ENCODE peak calls at places on chromosomes 13 and 19, in seven cellular contexts. One of them, this sample, is unnamed. For H3K27me3, the result is how much of the 10 kb centered on the place peaks cover.

GRCh38 chr19:33260628-33261418 is 35.2 kb upstream of the SLC7A10 start:
- DNase-seq in aorta: peak
- DNase-seq in naive thymus-derived CD4-positive, alpha-beta T cell: no peak
- DNase-seq in K562: no peak
- DNase-seq in brain microvascular endothelial cell: no peak
- DNase-seq in dorsolateral prefrontal cortex: no peak
- DNase-seq in CD8-positive, alpha-beta memory T cell: no peak
- DNase-seq in this sample: no peak

GRCh38 chr19:32308436-32309077 is 36.9 kb upstream of the ZNF507 start:
- DNase-seq in dorsolateral prefrontal cortex: no peak
- DNase-seq in K562: no peak
- DNase-seq in naive thymus-derived CD4-positive, alpha-beta T cell: no peak
- DNase-seq in CD8-positive, alpha-beta memory T cell: no peak
- DNase-seq in aorta: no peak
- DNase-seq in brain microvascular endothelial cell: no peak
- DNase-seq in this sample: no peak

GRCh38 chr19:13557756-13558398 is 51.6 kb upstream of the CACNA1A start:
- DNase-seq in aorta: no peak
- DNase-seq in brain microvascular endothelial cell: no peak
- DNase-seq in K562: no peak
- DNase-seq in dorsolateral prefrontal cortex: no peak
- DNase-seq in naive thymus-derived CD4-positive, alpha-beta T cell: no peak
- DNase-seq in CD8-positive, alpha-beta memory T cell: no peak
- DNase-seq in this sample: no peak

GRCh38 chr19:45195764-45196163 is 17.2 kb downstream of the BLOC1S3 start:
- DNase-seq in K562: no peak
- DNase-seq in aorta: no peak
- DNase-seq in dorsolateral prefrontal cortex: no peak
- DNase-seq in naive thymus-derived CD4-positive, alpha-beta T cell: no peak
- DNase-seq in CD8-positive, alpha-beta memory T cell: no peak
- DNase-seq in brain microvascular endothelial cell: no peak
- DNase-seq in this sample: no peak

GRCh38 chr13:110419391-110419791 is 112.3 kb downstream of the COL4A2 start:
- DNase-seq in CD8-positive, alpha-beta memory T cell: no peak
- DNase-seq in dorsolateral prefrontal cortex: no peak
- DNase-seq in K562: no peak
- DNase-seq in brain microvascular endothelial cell: peak
- DNase-seq in naive thymus-derived CD4-positive, alpha-beta T cell: no peak
- DNase-seq in aorta: no peak
- DNase-seq in this sample: no peak

GRCh38 chr13:22839554-22840286 is 341.1 kb upstream of the SGCG start:
- DNase-seq in K562: peak
- DNase-seq in CD8-positive, alpha-beta memory T cell: no peak
- DNase-seq in aorta: no peak
- DNase-seq in naive thymus-derived CD4-positive, alpha-beta T cell: no peak
- DNase-seq in dorsolateral prefrontal cortex: no peak
- DNase-seq in brain microvascular endothelial cell: no peak
- DNase-seq in this sample: no peak

GRCh38 chr13:29581666-29582065 is 13.8 kb downstream of the SLC7A1 start:
- DNase-seq in dorsolateral prefrontal cortex: no peak
- DNase-seq in aorta: no peak
- DNase-seq in brain microvascular endothelial cell: no peak
- DNase-seq in naive thymus-derived CD4-positive, alpha-beta T cell: no peak
- DNase-seq in K562: no peak
- DNase-seq in CD8-positive, alpha-beta memory T cell: no peak
- DNase-seq in this sample: no peak

GRCh38 chr19:3623716-3624115 is 2.9 kb downstream of the CACTIN start:
- DNase-seq in dorsolateral prefrontal cortex: no peak
- DNase-seq in naive thymus-derived CD4-positive, alpha-beta T cell: no peak
- DNase-seq in aorta: no peak
- DNase-seq in brain microvascular endothelial cell: no peak
- DNase-seq in CD8-positive, alpha-beta memory T cell: no peak
- DNase-seq in K562: no peak
- DNase-seq in this sample: no peak

GRCh38 chr19:40689339-40690049 is 957 bp downstream of the NUMBL start:
- DNase-seq in aorta: no peak
- DNase-seq in brain microvascular endothelial cell: peak
- DNase-seq in CD8-positive, alpha-beta memory T cell: no peak
- DNase-seq in dorsolateral prefrontal cortex: no peak
- DNase-seq in naive thymus-derived CD4-positive, alpha-beta T cell: no peak
- DNase-seq in K562: peak
- DNase-seq in this sample: no peak

GRCh38 chr19:2483084-2483483 is 7.2 kb downstream of the GADD45B start:
- DNase-seq in naive thymus-derived CD4-positive, alpha-beta T cell: no peak
- DNase-seq in dorsolateral prefrontal cortex: no peak
- DNase-seq in K562: no peak
- DNase-seq in brain microvascular endothelial cell: no peak
- DNase-seq in aorta: no peak
- DNase-seq in CD8-positive, alpha-beta memory T cell: no peak
- DNase-seq in this sample: no peak

GRCh38 chr19:50909240-50910070 is 1.7 kb downstream of the KLK4 start:
- DNase-seq in K562: peak
- DNase-seq in naive thymus-derived CD4-positive, alpha-beta T cell: peak
- DNase-seq in CD8-positive, alpha-beta memory T cell: no peak
- DNase-seq in brain microvascular endothelial cell: peak
- DNase-seq in dorsolateral prefrontal cortex: no peak
- DNase-seq in aorta: peak
- DNase-seq in this sample: no peak

GRCh38 chr13:24381539-24382265 is 72.3 kb downstream of the C1QTNF9 start:
- DNase-seq in brain microvascular endothelial cell: no peak
- DNase-seq in dorsolateral prefrontal cortex: no peak
- DNase-seq in CD8-positive, alpha-beta memory T cell: no peak
- DNase-seq in K562: no peak
- DNase-seq in naive thymus-derived CD4-positive, alpha-beta T cell: no peak
- DNase-seq in aorta: no peak
- DNase-seq in this sample: no peak

GRCh38 chr19:28466107-28467045 is 746.6 kb downstream of the UQCRFS1 start:
- DNase-seq in K562: peak
- DNase-seq in CD8-positive, alpha-beta memory T cell: peak
- DNase-seq in aorta: peak
- DNase-seq in brain microvascular endothelial cell: peak
- DNase-seq in naive thymus-derived CD4-positive, alpha-beta T cell: peak
- DNase-seq in dorsolateral prefrontal cortex: peak
- DNase-seq in this sample: no peak

GRCh38 chr19:11247391-11247790 is 8.0 kb downstream of the ANGPTL8 start:
- DNase-seq in K562: no peak
- DNase-seq in dorsolateral prefrontal cortex: no peak
- DNase-seq in aorta: peak
- DNase-seq in naive thymus-derived CD4-positive, alpha-beta T cell: no peak
- DNase-seq in CD8-positive, alpha-beta memory T cell: no peak
- DNase-seq in brain microvascular endothelial cell: no peak
- DNase-seq in this sample: no peak

GRCh38 chr19:54253331-54254194 is 3.5 kb downstream of the LILRB5 start:
- DNase-seq in dorsolateral prefrontal cortex: no peak
- DNase-seq in brain microvascular endothelial cell: no peak
- DNase-seq in naive thymus-derived CD4-positive, alpha-beta T cell: no peak
- DNase-seq in CD8-positive, alpha-beta memory T cell: no peak
- DNase-seq in K562: no peak
- DNase-seq in aorta: no peak
- DNase-seq in this sample: no peak

GRCh38 chr19:54256250-54257115 is 590 bp downstream of the LILRB5 start:
- DNase-seq in aorta: peak
- DNase-seq in CD8-positive, alpha-beta memory T cell: no peak
- DNase-seq in brain microvascular endothelial cell: no peak
- DNase-seq in naive thymus-derived CD4-positive, alpha-beta T cell: no peak
- DNase-seq in K562: no peak
- DNase-seq in dorsolateral prefrontal cortex: no peak
- DNase-seq in this sample: no peak

GRCh38 chr19:54257116-54257480 is at the start of gene LILRB5:
- DNase-seq in dorsolateral prefrontal cortex: no peak
- DNase-seq in brain microvascular endothelial cell: no peak
- DNase-seq in CD8-positive, alpha-beta memory T cell: no peak
- DNase-seq in naive thymus-derived CD4-positive, alpha-beta T cell: no peak
- DNase-seq in aorta: peak
- DNase-seq in K562: no peak
- DNase-seq in this sample: no peak

GRCh38 chr19:54254195-54254906 is 2.7 kb downstream of the LILRB5 start:
- DNase-seq in naive thymus-derived CD4-positive, alpha-beta T cell: no peak
- DNase-seq in CD8-positive, alpha-beta memory T cell: no peak
- DNase-seq in K562: no peak
- DNase-seq in brain microvascular endothelial cell: no peak
- DNase-seq in aorta: no peak
- DNase-seq in dorsolateral prefrontal cortex: no peak
- DNase-seq in this sample: no peak

DNA sequence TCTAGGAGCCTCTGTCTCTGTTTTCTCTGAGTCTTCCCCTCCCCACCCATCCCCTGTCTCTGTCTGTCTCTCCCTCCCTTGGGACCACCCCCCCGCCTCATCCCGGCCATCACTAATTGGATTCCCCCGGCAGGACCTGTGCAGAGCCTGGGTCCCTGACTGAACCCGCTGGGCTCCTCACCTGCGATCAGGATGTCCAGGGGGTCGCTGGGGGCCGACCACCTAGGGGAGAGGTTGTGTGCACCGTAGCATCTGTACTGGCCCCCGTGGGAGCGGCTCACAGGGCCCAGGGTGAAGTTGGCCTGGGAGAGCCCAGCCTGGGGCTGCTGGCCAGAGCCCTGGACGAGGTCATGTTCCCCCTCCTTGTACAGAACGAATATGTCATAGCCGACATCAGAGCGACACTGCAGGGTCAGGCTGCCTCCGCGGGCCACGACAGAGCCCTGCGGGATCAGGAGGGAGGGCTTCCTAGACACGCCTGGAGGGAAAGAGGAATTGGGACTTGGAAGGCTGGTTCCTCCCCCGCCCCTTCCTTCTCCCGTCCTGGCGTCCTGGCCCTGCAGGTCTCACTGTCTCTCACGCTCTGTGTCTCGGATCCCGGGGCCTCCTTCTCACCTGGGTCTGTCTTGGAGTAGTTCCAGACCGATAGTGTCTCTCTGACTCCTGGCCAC is 1.8 kb downstream of the LILRB5 start:
- DNase-seq in aorta: peak
- DNase-seq in dorsolateral prefrontal cortex: no peak
- DNase-seq in brain microvascular endothelial cell: no peak
- DNase-seq in K562: no peak
- DNase-seq in CD8-positive, alpha-beta memory T cell: no peak
- DNase-seq in naive thymus-derived CD4-positive, alpha-beta T cell: no peak
- DNase-seq in this sample: no peak
- H3K27me3 ChIP-seq in aorta: under half
- H3K27me3 ChIP-seq in dorsolateral prefrontal cortex: under half
- H3K27me3 ChIP-seq in brain microvascular endothelial cell: under half
- H3K27me3 ChIP-seq in K562: half or more
- H3K27me3 ChIP-seq in CD8-positive, alpha-beta memory T cell: under half
- H3K27me3 ChIP-seq in naive thymus-derived CD4-positive, alpha-beta T cell: under half
- H3K27me3 ChIP-seq in this sample: under half

GRCh38 chr13:51825165-51825592 is 19.8 kb downstream of the TMEM272 start:
- DNase-seq in aorta: no peak
- DNase-seq in brain microvascular endothelial cell: no peak
- DNase-seq in CD8-positive, alpha-beta memory T cell: no peak
- DNase-seq in dorsolateral prefrontal cortex: no peak
- DNase-seq in naive thymus-derived CD4-positive, alpha-beta T cell: no peak
- DNase-seq in K562: no peak
- DNase-seq in this sample: no peak
- H3K4me3 ChIP-seq in aorta: no peak
- H3K4me3 ChIP-seq in brain microvascular endothelial cell: no peak
- H3K4me3 ChIP-seq in CD8-positive, alpha-beta memory T cell: peak
- H3K4me3 ChIP-seq in dorsolateral prefrontal cortex: no peak
- H3K4me3 ChIP-seq in naive thymus-derived CD4-positive, alpha-beta T cell: peak
- H3K4me3 ChIP-seq in K562: no peak
- H3K4me3 ChIP-seq in this sample: peak

GRCh38 chr19:17812099-17812498 is 9.2 kb downstream of the INSL3 start:
- DNase-seq in naive thymus-derived CD4-positive, alpha-beta T cell: no peak
- DNase-seq in brain microvascular endothelial cell: no peak
- DNase-seq in aorta: no peak
- DNase-seq in CD8-positive, alpha-beta memory T cell: no peak
- DNase-seq in dorsolateral prefrontal cortex: no peak
- DNase-seq in K562: no peak
- DNase-seq in this sample: no peak

GRCh38 chr19:17821190-17821589 is at the start of gene INSL3:
- DNase-seq in CD8-positive, alpha-beta memory T cell: no peak
- DNase-seq in K562: no peak
- DNase-seq in brain microvascular endothelial cell: no peak
- DNase-seq in dorsolateral prefrontal cortex: no peak
- DNase-seq in naive thymus-derived CD4-positive, alpha-beta T cell: no peak
- DNase-seq in aorta: no peak
- DNase-seq in this sample: no peak

DNA sequence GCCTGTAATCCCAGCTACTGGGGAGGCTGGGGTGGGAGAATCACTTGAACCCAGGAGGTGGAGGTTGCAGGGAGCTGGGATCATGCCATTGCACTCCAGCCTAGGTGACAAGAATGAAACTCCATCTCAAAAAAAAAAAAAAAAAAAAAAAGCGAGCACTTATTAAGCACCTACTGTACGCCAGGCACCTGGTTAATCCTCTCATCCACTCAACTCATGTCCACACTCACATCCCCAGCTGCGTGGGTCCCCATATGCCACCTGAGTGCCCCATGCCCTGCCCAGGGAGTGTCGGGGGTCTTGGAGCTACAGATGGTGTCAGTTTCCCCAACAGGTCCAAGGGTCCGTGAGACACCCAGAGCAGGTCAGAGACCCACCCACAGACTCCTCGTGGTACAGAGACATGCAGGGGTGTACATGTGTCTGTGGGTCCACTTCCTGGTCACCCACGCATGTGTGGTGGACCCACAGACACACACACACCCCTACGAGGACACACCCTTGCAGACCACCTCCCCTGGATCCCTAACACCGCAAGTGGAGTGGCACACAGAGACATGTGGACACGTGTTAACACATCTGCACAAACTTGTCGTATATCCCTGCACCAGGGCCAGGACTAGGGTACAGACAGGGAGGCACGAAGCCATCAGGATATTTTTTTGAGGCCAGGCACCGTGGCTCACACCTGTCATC is 3.5 kb downstream of the INSL3 start:
- DNase-seq in dorsolateral prefrontal cortex: no peak
- DNase-seq in aorta: no peak
- DNase-seq in K562: no peak
- DNase-seq in CD8-positive, alpha-beta memory T cell: no peak
- DNase-seq in brain microvascular endothelial cell: no peak
- DNase-seq in naive thymus-derived CD4-positive, alpha-beta T cell: no peak
- DNase-seq in this sample: no peak
- H3K27me3 ChIP-seq in dorsolateral prefrontal cortex: under half
- H3K27me3 ChIP-seq in aorta: under half
- H3K27me3 ChIP-seq in K562: under half
- H3K27me3 ChIP-seq in CD8-positive, alpha-beta memory T cell: under half
- H3K27me3 ChIP-seq in brain microvascular endothelial cell: under half
- H3K27me3 ChIP-seq in naive thymus-derived CD4-positive, alpha-beta T cell: under half
- H3K27me3 ChIP-seq in this sample: under half

GRCh38 chr13:100339411-100339935 is 249.1 kb downstream of the GGACT start:
- DNase-seq in dorsolateral prefrontal cortex: no peak
- DNase-seq in naive thymus-derived CD4-positive, alpha-beta T cell: no peak
- DNase-seq in CD8-positive, alpha-beta memory T cell: no peak
- DNase-seq in aorta: no peak
- DNase-seq in K562: no peak
- DNase-seq in brain microvascular endothelial cell: no peak
- DNase-seq in this sample: no peak

GRCh38 chr13:100333141-100333540 is 244.2 kb downstream of the PCCA start:
- DNase-seq in brain microvascular endothelial cell: no peak
- DNase-seq in naive thymus-derived CD4-positive, alpha-beta T cell: no peak
- DNase-seq in K562: no peak
- DNase-seq in dorsolateral prefrontal cortex: no peak
- DNase-seq in CD8-positive, alpha-beta memory T cell: no peak
- DNase-seq in aorta: no peak
- DNase-seq in this sample: no peak

GRCh38 chr13:100338265-100338664 is 249.4 kb downstream of the PCCA start:
- DNase-seq in CD8-positive, alpha-beta memory T cell: no peak
- DNase-seq in dorsolateral prefrontal cortex: no peak
- DNase-seq in K562: no peak
- DNase-seq in aorta: no peak
- DNase-seq in brain microvascular endothelial cell: no peak
- DNase-seq in naive thymus-derived CD4-positive, alpha-beta T cell: no peak
- DNase-seq in this sample: no peak

GRCh38 chr13:100334209-100334608 is 245.3 kb downstream of the PCCA start:
- DNase-seq in K562: no peak
- DNase-seq in aorta: no peak
- DNase-seq in dorsolateral prefrontal cortex: no peak
- DNase-seq in CD8-positive, alpha-beta memory T cell: no peak
- DNase-seq in brain microvascular endothelial cell: no peak
- DNase-seq in naive thymus-derived CD4-positive, alpha-beta T cell: no peak
- DNase-seq in this sample: no peak

GRCh38 chr13:100336795-100337516 is 248.1 kb downstream of the PCCA start:
- DNase-seq in aorta: no peak
- DNase-seq in dorsolateral prefrontal cortex: no peak
- DNase-seq in brain microvascular endothelial cell: no peak
- DNase-seq in K562: no peak
- DNase-seq in naive thymus-derived CD4-positive, alpha-beta T cell: no peak
- DNase-seq in CD8-positive, alpha-beta memory T cell: no peak
- DNase-seq in this sample: no peak
- H3K4me3 ChIP-seq in aorta: no peak
- H3K4me3 ChIP-seq in dorsolateral prefrontal cortex: no peak
- H3K4me3 ChIP-seq in brain microvascular endothelial cell: no peak
- H3K4me3 ChIP-seq in K562: no peak
- H3K4me3 ChIP-seq in naive thymus-derived CD4-positive, alpha-beta T cell: no peak
- H3K4me3 ChIP-seq in CD8-positive, alpha-beta memory T cell: no peak
- H3K4me3 ChIP-seq in this sample: no peak

This sample was measured in effector memory CD4-positive, alpha-beta T cell.